ENCODE peak calls at places on chromosomes 12 and 14, in four cellular contexts. V is K562, P is endothelial cell of umbilical vein, Z is thyroid gland. C is an unnamed sample.

GRCh38 chr12:119372540-119372939 is 38.0 kb downstream of the CCDC60 start:
- DNase-seq in V (no peak), P (no peak), Z (no peak), C (no peak)

GRCh38 chr14:90756755-90757345 is 59.4 kb downstream of the TTC7B start:
- DNase-seq in V (no peak), P (no peak), Z (no peak), C (no peak)

GRCh38 chr14:69291396-69291795 is 31.4 kb downstream of the GALNT16 start:
- DNase-seq in V (no peak), P (no peak), Z (no peak), C (no peak)

GRCh38 chr14:50060871-50061663 is 55.3 kb downstream of the VCPKMT start:
- DNase-seq in V (peak; percentile 60), P (peak; percentile 82), Z (peak; percentile 27), C (peak; percentile 40)

GRCh38 chr14:43116341-43116740 is 1390.7 kb downstream of the FSCB start:
- DNase-seq in V (no peak), P (no peak), Z (no peak), C (no peak)

GRCh38 chr12:25741917-25742316 is 188.8 kb upstream of the LMNTD1 start:
- DNase-seq in V (no peak), P (no peak), Z (no peak), C (no peak)

GRCh38 chr12:106171117-106171750 is 32.5 kb upstream of the NUAK1 start:
- DNase-seq in V (no peak), P (no peak), Z (no peak), C (no peak)

GRCh38 chr14:100706200-100706599 is 20.5 kb upstream of the DLK1 start:
- DNase-seq in V (no peak), P (no peak), Z (no peak), C (no peak)

GRCh38 chr12:11716794-11717532 is 67.5 kb downstream of the ETV6 start:
- DNase-seq in V (no peak), P (peak; percentile 48), Z (no peak), C (no peak)

GRCh38 chr12:57222286-57223190 is 5.9 kb downstream of the NXPH4 start:
- DNase-seq in V (no peak), P (no peak), Z (no peak), C (no peak)

GRCh38 chr14:61088081-61088480 is 107.0 kb downstream of the SLC38A6 start:
- DNase-seq in V (no peak), P (no peak), Z (no peak), C (no peak)

GRCh38 chr14:31950760-31951637 is 126.1 kb upstream of the ARHGAP5 start:
- DNase-seq in V (peak; percentile 22), P (no peak), Z (no peak), C (peak; percentile 47)

GRCh38 chr12:32083489-32083888 is 23.2 kb upstream of the BICD1 start:
- DNase-seq in V (no peak), P (no peak), Z (no peak), C (no peak)

GRCh38 chr14:97785495-97785894 is 988.3 kb downstream of the VRK1 start:
- DNase-seq in V (no peak), P (no peak), Z (no peak), C (no peak)

GRCh38 chr12:66945189-66945817 is 266.4 kb upstream of the GRIP1 start:
- DNase-seq in V (no peak), P (no peak), Z (no peak), C (no peak)

GRCh38 chr12:92537235-92537960 is 165.4 kb upstream of the PLEKHG7 start:
- DNase-seq in V (no peak), P (no peak), Z (no peak), C (no peak)

GRCh38 chr14:66600416-66600815 is 92.5 kb downstream of the GPHN start:
- DNase-seq in V (no peak), P (peak; percentile 24), Z (no peak), C (no peak)

GRCh38 chr14:63245893-63246292 is 41.6 kb downstream of the RHOJ start:
- DNase-seq in V (no peak), P (peak; percentile 94), Z (no peak), C (no peak)

GRCh38 chr14:105933238-105933637 is 406.9 kb downstream of the TMEM121 start:
- DNase-seq in V (no peak), P (no peak), Z (no peak), C (no peak)

GRCh38 chr14:91318911-91319310 is 74.4 kb upstream of the GPR68 start:
- DNase-seq in V (no peak), P (no peak), Z (no peak), C (no peak)

GRCh38 chr12:81010641-81011040 is 67.2 kb upstream of the ACSS3 start:
- DNase-seq in V (no peak), P (no peak), Z (no peak), C (no peak)

GRCh38 chr12:81017792-81018191 is 60.1 kb upstream of the ACSS3 start:
- DNase-seq in V (no peak), P (no peak), Z (no peak), C (no peak)

GRCh38 chr12:81021131-81021530 is 56.7 kb upstream of the ACSS3 start:
- DNase-seq in V (no peak), P (no peak), Z (no peak), C (no peak)

DNA sequence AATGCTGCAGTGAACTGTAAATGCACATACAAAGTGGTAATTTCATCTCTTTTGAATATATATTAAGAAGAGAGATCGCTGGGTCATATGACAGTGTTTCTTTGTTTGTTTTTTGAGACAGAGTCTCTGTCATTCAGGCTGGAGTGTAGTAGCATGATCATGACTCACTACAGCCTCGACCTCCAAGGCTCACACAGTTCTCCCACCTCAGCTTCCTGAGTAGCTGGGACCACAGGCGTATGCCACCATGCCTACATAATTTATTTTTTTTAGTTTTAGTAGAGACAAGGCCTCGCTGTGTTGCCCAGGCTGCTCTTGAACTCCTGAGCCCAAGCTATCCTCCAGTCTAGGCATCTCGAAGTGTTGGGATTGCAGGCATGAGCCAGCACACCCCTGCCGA is 62.4 kb upstream of the ACSS3 start:
- DNase-seq in V (no peak), P (no peak), Z (no peak), C (no peak)
- TF ChIP-seq POLR2A in V (no peak), P (no peak), Z (no peak), C (no peak)

GRCh38 chr14:101965145-101965531 is 765 bp downstream of the DYNC1H1 start:
- DNase-seq in V (peak; percentile 11), P (peak; percentile 67), Z (peak; percentile 71), C (peak; percentile 45)

GRCh38 chr14:101963052-101963451 is 1.3 kb upstream of the DYNC1H1 start:
- DNase-seq in V (no peak), P (no peak), Z (no peak), C (no peak)

GRCh38 chr14:101965796-101966718 is 1.7 kb downstream of the DYNC1H1 start:
- DNase-seq in V (no peak), P (peak; percentile 35), Z (no peak), C (no peak)

GRCh38 chr14:101963611-101964296 is 619 bp upstream of the DYNC1H1 start:
- DNase-seq in V (no peak), P (no peak), Z (no peak), C (no peak)

GRCh38 chr14:101964297-101965144 is at the start of gene DYNC1H1:
- DNase-seq in V (peak; percentile 89), P (peak; percentile 96), Z (peak; percentile 97), C (peak; percentile 72)
- TF ChIP-seq POLR2A in V (peak; percentile 89), P (peak; percentile 93), Z (peak; percentile 93), C (peak; percentile 94)

GRCh38 chr12:124477109-124477915 is 90.1 kb downstream of the NCOR2 start:
- DNase-seq in V (no peak), P (no peak), Z (no peak), C (no peak)

GRCh38 chr12:124478985-124479645 is 88.3 kb downstream of the NCOR2 start:
- DNase-seq in V (no peak), P (no peak), Z (no peak), C (no peak)

GRCh38 chr12:124480469-124481256 is 86.7 kb downstream of the NCOR2 start:
- DNase-seq in V (peak; percentile 36), P (no peak), Z (peak; percentile 95), C (peak; percentile 94)

GRCh38 chr12:124479680-124480468 is 87.5 kb downstream of the NCOR2 start:
- DNase-seq in V (no peak), P (no peak), Z (no peak), C (no peak)

GRCh38 chr12:124478416-124478815 is 89.0 kb downstream of the NCOR2 start:
- DNase-seq in V (no peak), P (no peak), Z (no peak), C (no peak)
- TF ChIP-seq POLR2A in V (no peak), P (no peak), Z (no peak), C (no peak)

GRCh38 chr12:53079226-53080117 is at the start of gene SPRYD3:
- DNase-seq in V (peak; percentile 100), P (peak; percentile 98), Z (peak; percentile 98), C (peak; percentile 98)
- TF ChIP-seq POLR2A in V (peak; percentile 82), P (peak; percentile 98), Z (peak; percentile 38), C (peak; percentile 94)

GRCh38 chr12:70366581-70367267 is 634 bp downstream of the KCNMB4 start:
- DNase-seq in V (peak; percentile 11), P (peak; percentile 36), Z (peak; percentile 46), C (no peak)
- TF ChIP-seq POLR2A in V (no peak), P (no peak), Z (no peak), C (no peak)